ENCODE peak calls at places on chromosomes 2 and 18, in four cellular contexts. P is IMR-90, H is H9, B is mesendoderm. U is an unnamed sample.

GRCh38 chr2:27807476-27807875 is 36.0 kb downstream of the MRPL33 start:
- DNase-seq in P (peak; percentile 34), H (peak; percentile 42), B (peak; percentile 60), U (peak; percentile 14)

GRCh38 chr2:10162586-10163497 is 40.3 kb downstream of the RRM2 start:
- DNase-seq in P (no peak), H (peak; percentile 63), B (peak; percentile 36), U (peak; percentile 47)

GRCh38 chr2:74457549-74458131 is 598 bp upstream of the WBP1 start:
- DNase-seq in P (no peak), H (peak; percentile 83), B (peak; percentile 80), U (peak; percentile 67)

GRCh38 chr2:9573840-9574239 is 18.2 kb upstream of the ADAM17 start:
- DNase-seq in P (no peak), H (no peak), B (no peak), U (no peak)

GRCh38 chr18:9466911-9467310 is 8.4 kb upstream of the RALBP1 start:
- DNase-seq in P (no peak), H (no peak), B (no peak), U (no peak)

GRCh38 chr18:43949291-43949690 is 672.0 kb upstream of the SYT4 start:
- DNase-seq in P (no peak), H (no peak), B (no peak), U (no peak)

GRCh38 chr2:28613616-28614501 is 118.0 kb downstream of the PLB1 start:
- DNase-seq in P (peak; percentile 92), H (no peak), B (no peak), U (no peak)

GRCh38 chr2:82124629-82125028 is 1820.1 kb upstream of the LRRTM1 start:
- DNase-seq in P (no peak), H (no peak), B (no peak), U (no peak)

GRCh38 chr2:557635-558301 is 119.4 kb downstream of the TMEM18 start:
- DNase-seq in P (no peak), H (peak; percentile 53), B (no peak), U (no peak)

GRCh38 chr2:10880586-10881321 is 31.0 kb upstream of the KCNF1 start:
- DNase-seq in P (no peak), H (no peak), B (no peak), U (no peak)

GRCh38 chr2:118310016-118310877 is 222.0 kb downstream of the INSIG2 start:
- DNase-seq in P (peak; percentile 8), H (peak; percentile 63), B (peak; percentile 87), U (no peak)
- H3K4me2 ChIP-seq in P (peak overlapping the region; percentile 94), H (peak overlapping the region; percentile 64), B (peak overlapping the region; percentile 46), U (peak overlapping the region; percentile 63)

DNA sequence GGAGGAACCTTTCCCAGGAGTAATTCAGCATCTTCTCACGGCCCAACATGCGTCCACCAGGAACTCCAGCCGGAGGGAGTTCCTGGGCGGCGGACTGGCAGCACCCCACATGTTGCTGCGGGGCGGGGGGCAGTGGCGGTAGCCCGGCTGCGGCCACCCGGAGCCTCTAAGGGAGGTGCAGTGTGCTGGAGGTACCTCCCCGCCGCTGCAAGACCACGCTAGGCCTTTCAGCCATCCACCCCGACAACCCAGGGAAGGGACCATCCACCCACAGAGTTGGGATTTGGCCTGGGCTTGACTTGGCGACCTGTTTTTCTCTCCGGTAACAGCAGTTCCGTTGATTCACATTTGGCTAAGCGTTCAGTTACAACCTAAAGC is 625 bp downstream of the LYPD6 start:
- DNase-seq in P (no peak), H (no peak), B (peak; percentile 44), U (no peak)
- H3K23ac ChIP-seq in P (peak overlapping the region; percentile 41), H (no peak overlapping the region), B (no peak overlapping the region), U (peak overlapping the region; percentile 81)

GRCh38 chr2:120912101-120912985 is 176.7 kb downstream of the GLI2 start:
- DNase-seq in P (peak; percentile 66), H (no peak), B (no peak), U (no peak)

GRCh38 chr2:120909102-120909501 is 173.4 kb downstream of the GLI2 start:
- DNase-seq in P (no peak), H (no peak), B (no peak), U (no peak)

GRCh38 chr2:120910069-120910468 is 174.4 kb downstream of the GLI2 start:
- DNase-seq in P (no peak), H (no peak), B (no peak), U (no peak)

GRCh38 chr2:120908314-120908975 is 172.8 kb downstream of the GLI2 start:
- DNase-seq in P (peak; percentile 18), H (no peak), B (no peak), U (no peak)

GRCh38 chr2:120910956-120911951 is 175.6 kb downstream of the GLI2 start:
- DNase-seq in P (peak; percentile 45), H (peak; percentile 63), B (no peak), U (no peak)
- H2AK5ac ChIP-seq in P (peak overlapping the region; percentile 67), H (no peak overlapping the region), B (no peak overlapping the region), U (no peak overlapping the region)

GRCh38 chr2:41966920-41967319 is 80.9 kb upstream of the PKDCC start:
- DNase-seq in P (no peak), H (no peak), B (no peak), U (no peak)

GRCh38 chr2:41966431-41966893 is 81.4 kb upstream of the PKDCC start:
- DNase-seq in P (peak; percentile 96), H (no peak), B (no peak), U (no peak)

GRCh38 chr2:41965173-41965875 is 82.5 kb upstream of the PKDCC start:
- DNase-seq in P (no peak), H (no peak), B (peak; percentile 76), U (no peak)

GRCh38 chr2:41967426-41968181 is 80.2 kb upstream of the PKDCC start:
- DNase-seq in P (no peak), H (no peak), B (no peak), U (no peak)

GRCh38 chr2:41965886-41966285 is 81.9 kb upstream of the PKDCC start:
- DNase-seq in P (no peak), H (no peak), B (no peak), U (no peak)
- H3K4me2 ChIP-seq in P (peak overlapping the region; percentile 42), H (no peak overlapping the region), B (no peak overlapping the region), U (no peak overlapping the region)

GRCh38 chr18:73790582-73790981 is 357.1 kb downstream of the FBXO15 start:
- DNase-seq in P (no peak), H (no peak), B (no peak), U (no peak)
- H3K23ac ChIP-seq in P (no peak overlapping the region), H (no peak overlapping the region), B (no peak overlapping the region), U (no peak overlapping the region)

DNA sequence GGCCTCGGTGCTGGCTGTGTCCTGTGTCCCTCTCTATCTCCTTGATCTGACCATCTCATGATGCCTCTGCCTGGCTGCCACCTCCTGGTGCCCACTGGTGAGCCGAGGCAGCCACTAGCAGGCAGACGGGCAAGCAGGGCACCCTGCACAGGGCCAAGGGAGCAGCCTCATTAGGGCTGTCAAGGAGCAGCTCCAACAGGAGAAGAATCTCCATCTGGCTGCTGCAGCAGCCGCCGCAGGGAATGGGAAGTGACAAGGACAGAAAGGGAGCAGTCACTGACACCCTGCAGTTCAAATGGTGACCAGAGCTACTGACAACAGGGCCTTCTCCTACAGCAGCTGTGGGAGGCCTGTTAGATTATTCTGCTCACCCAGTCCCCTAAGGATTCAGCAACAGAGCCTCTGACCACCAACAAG is 32.6 kb downstream of the ALPK2 start:
- DNase-seq in P (no peak), H (no peak), B (no peak), U (no peak)
- H2AK5ac ChIP-seq in P (no peak overlapping the region), H (no peak overlapping the region), B (no peak overlapping the region), U (peak overlapping the region; percentile 94)